ENCODE peak calls at places on chromosomes 7 and 10, in eight cellular contexts. E, A, K, F, C, S, J and P are unnamed samples.

GRCh38 chr7:147774461-147774860 is 816.1 kb upstream of the C7orf33 start:
- DNase-seq in K (no peak), E (no peak), J (no peak), C (peak), S (no peak), F (no peak), A (no peak), P (no peak)

GRCh38 chr10:77500754-77501151 is 136.9 kb downstream of the KCNMA1 start:
- DNase-seq in K (no peak), A (no peak), C (no peak), E (no peak), S (no peak), F (no peak), J (no peak), P (no peak)

GRCh38 chr7:84647797-84648762 is 453.5 kb upstream of the SEMA3A start:
- DNase-seq in K (peak), S (no peak), E (no peak), A (no peak), J (no peak), F (no peak), C (no peak), P (no peak)

GRCh38 chr10:62373995-62374861 is at the start of gene ZNF365:
- DNase-seq in S (no peak), F (peak), C (peak), K (peak), J (peak), E (no peak), A (no peak), P (peak)

GRCh38 chr10:79446451-79447020 is 1.1 kb upstream of the ZCCHC24 start:
- DNase-seq in S (peak), E (no peak), A (no peak), C (peak), K (no peak), J (peak), F (peak), P (no peak)

GRCh38 chr7:146690987-146691386 is 574.4 kb downstream of the CNTNAP2 start:
- DNase-seq in A (no peak), C (no peak), J (no peak), S (no peak), E (no peak), K (no peak), F (no peak), P (no peak)

GRCh38 chr10:58335306-58336005 is 650 bp downstream of the UBE2D1 start:
- DNase-seq in S (peak), E (peak), A (no peak), C (peak), J (no peak), F (no peak), K (peak), P (peak)

GRCh38 chr10:124996127-124996853 is 54.4 kb downstream of the ZRANB1 start:
- DNase-seq in A (no peak), K (no peak), E (no peak), F (no peak), J (peak), S (no peak), C (no peak), P (no peak)

GRCh38 chr7:116246357-116246756 is 36.0 kb downstream of the TES start:
- DNase-seq in A (no peak), F (no peak), J (no peak), C (no peak), S (no peak), K (no peak), E (no peak), P (no peak)

GRCh38 chr10:24494777-24495176 is 228.9 kb downstream of the ARHGAP21 start:
- DNase-seq in E (no peak), A (no peak), S (no peak), F (no peak), C (no peak), J (no peak), K (no peak), P (no peak)

GRCh38 chr7:75735059-75735458 is 3.7 kb downstream of the HIP1 start:
- DNase-seq in J (no peak), C (peak), S (no peak), A (no peak), F (no peak), K (no peak), E (no peak), P (no peak)

DNA sequence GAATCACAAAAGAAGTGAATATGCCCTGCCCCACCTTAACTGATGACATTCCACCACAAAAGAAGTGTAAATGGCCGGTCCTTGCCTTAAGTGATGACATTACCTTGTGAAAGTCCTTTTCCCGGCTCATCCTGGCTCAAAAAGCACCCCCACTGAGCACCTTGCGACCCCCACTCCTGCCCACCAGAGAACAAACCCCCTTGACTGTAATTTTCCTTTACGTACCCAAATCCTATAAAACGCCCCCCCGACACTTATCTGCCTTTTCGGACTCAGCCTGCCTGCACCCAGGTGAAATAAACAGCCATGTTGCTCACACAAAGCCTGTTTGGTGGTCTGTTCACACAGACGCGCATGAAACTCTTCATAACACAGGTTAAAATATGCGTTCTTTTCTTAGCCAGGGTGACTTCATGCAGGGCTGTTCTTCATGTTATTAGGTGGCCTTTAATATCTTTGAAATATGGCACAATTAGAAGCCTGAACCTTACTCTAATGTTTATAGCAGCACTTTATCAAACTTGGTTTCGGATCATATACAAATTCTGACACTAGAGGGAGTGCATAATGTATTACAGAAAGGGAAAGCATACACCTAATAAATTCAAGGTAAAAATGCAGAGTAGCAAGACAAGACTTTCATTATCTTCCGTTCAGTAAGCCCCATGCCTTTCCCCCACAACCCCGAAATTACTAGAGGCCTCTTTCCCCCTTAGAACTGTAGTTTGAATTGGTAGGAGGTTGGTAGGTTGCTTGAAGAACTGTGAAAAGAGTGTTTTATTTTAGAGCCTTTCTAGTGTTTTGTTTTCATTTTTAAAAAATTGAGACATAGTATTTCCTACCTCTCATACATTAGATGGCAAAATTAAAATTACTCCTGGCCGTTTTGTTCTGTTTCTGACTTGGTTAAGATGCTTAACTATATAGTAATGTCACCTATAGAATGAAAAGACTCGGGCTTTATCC is 117.9 kb downstream of the NPY start:
- DNase-seq in J (no peak), K (peak), A (no peak), F (no peak), S (no peak), C (no peak), E (peak), P (no peak)
- H3K27ac ChIP-seq in J (no peak), K (peak), A (no peak), F (no peak), S (no peak), C (no peak), E (no peak), P (no peak)

GRCh38 chr7:134903073-134903790 is 83.1 kb upstream of the AGBL3 start:
- DNase-seq in S (no peak), C (no peak), A (no peak), E (no peak), K (no peak), F (no peak), J (no peak), P (no peak)

GRCh38 chr7:134899729-134900128 is 86.6 kb upstream of the AGBL3 start:
- DNase-seq in E (no peak), F (no peak), S (no peak), K (peak), J (no peak), A (no peak), C (no peak), P (no peak)

GRCh38 chr7:134900430-134900876 is 85.9 kb upstream of the AGBL3 start:
- DNase-seq in E (no peak), C (no peak), J (no peak), S (no peak), A (no peak), F (no peak), K (no peak), P (no peak)

GRCh38 chr7:134902058-134902457 is 84.2 kb upstream of the AGBL3 start:
- DNase-seq in S (no peak), C (no peak), K (no peak), E (no peak), J (no peak), F (no peak), A (no peak), P (no peak)

DNA sequence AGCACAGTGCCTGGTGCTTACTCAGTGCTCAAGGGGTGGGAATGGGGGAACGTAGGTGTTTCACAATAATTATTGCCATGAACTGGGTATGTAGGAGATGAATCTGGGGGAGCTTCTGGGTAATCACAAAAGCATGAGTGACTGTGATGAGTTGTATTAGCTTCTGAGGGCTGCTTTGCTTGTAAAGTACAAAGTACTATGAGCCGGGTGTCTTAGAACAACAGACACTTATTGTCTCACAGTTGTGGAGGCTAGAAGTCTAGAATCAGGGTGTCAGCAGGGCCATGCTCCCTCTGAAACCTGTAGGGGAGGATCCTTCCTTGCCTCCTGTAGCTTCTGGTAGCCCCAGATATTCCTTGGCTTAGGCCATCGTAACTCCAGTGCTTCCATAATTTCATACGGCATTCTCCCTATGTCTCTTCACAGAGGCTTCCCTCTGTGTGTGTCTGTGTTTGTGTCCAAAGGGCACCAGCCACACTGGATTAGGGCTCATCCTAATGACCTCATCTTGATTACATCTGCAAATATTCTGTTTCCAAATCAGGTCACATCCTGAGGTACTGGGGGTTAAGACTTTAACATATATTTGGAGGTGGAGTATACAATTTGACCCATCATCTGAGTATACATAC is 84.8 kb upstream of the AGBL3 start:
- DNase-seq in J (no peak), E (no peak), K (no peak), C (no peak), A (no peak), S (peak), F (no peak), P (no peak)
- H3K27ac ChIP-seq in J (no peak), E (no peak), K (no peak), C (no peak), A (no peak), S (peak), F (no peak), P (peak)

GRCh38 chr7:24786941-24787340 is 29.7 kb upstream of the GSDME start:
- DNase-seq in J (no peak), A (no peak), E (no peak), C (no peak), F (no peak), K (peak), S (peak), P (no peak)

GRCh38 chr7:24783731-24784130 is 26.5 kb upstream of the GSDME start:
- DNase-seq in E (no peak), S (no peak), J (no peak), F (no peak), K (no peak), A (no peak), C (no peak), P (no peak)

GRCh38 chr7:24788075-24788474 is 30.8 kb upstream of the GSDME start:
- DNase-seq in C (no peak), A (no peak), K (no peak), J (no peak), F (no peak), E (no peak), S (no peak), P (no peak)

GRCh38 chr7:24784292-24784691 is 27.0 kb upstream of the GSDME start:
- DNase-seq in K (no peak), S (no peak), F (no peak), J (no peak), C (no peak), A (no peak), E (no peak), P (no peak)

GRCh38 chr7:24786306-24786705 is 29.0 kb upstream of the GSDME start:
- DNase-seq in J (no peak), A (no peak), S (no peak), F (no peak), K (no peak), C (no peak), E (no peak), P (no peak)
- H3K27ac ChIP-seq in J (no peak), A (no peak), S (no peak), F (no peak), K (no peak), C (no peak), E (no peak), P (peak)

GRCh38 chr10:6530966-6531365 is 49.1 kb downstream of the PRKCQ start:
- DNase-seq in C (no peak), E (no peak), F (no peak), S (no peak), K (no peak), J (no peak), A (no peak), P (no peak)
- H3K27ac ChIP-seq in C (no peak), E (no peak), F (peak), S (no peak), K (no peak), J (peak), A (no peak), P (no peak)

GRCh38 chr7:129538790-129539189 is 36.5 kb downstream of the SMKR1 start:
- DNase-seq in J (no peak), K (no peak), A (no peak), C (no peak), F (no peak), E (no peak), S (no peak), P (no peak)
- H3K27ac ChIP-seq in J (no peak), K (no peak), A (no peak), C (no peak), F (no peak), E (no peak), S (no peak), P (no peak)

DNA sequence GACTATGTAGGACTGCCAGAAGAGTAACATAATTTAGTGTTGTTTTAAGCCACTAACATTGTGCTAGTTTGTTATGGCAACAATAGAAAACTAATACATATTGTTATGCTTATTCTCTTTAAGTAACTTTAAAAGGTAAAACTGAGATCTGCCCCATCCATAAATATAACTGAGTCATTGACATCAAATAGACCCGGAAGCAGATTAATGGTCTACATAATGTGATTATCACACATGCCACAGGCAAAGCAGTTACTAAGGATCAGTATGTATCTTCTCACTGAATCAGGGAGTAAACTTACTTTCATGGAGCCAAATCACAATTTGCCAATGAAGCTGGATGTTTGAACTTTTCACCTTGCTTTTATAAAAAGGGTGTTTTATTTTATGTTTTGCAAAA is 146.4 kb upstream of the TMEM106B start:
- DNase-seq in J (no peak), C (no peak), S (no peak), E (no peak), F (no peak), K (peak), A (no peak), P (no peak)
- H3K27ac ChIP-seq in J (no peak), C (no peak), S (no peak), E (no peak), F (no peak), K (no peak), A (no peak), P (no peak)

DNA sequence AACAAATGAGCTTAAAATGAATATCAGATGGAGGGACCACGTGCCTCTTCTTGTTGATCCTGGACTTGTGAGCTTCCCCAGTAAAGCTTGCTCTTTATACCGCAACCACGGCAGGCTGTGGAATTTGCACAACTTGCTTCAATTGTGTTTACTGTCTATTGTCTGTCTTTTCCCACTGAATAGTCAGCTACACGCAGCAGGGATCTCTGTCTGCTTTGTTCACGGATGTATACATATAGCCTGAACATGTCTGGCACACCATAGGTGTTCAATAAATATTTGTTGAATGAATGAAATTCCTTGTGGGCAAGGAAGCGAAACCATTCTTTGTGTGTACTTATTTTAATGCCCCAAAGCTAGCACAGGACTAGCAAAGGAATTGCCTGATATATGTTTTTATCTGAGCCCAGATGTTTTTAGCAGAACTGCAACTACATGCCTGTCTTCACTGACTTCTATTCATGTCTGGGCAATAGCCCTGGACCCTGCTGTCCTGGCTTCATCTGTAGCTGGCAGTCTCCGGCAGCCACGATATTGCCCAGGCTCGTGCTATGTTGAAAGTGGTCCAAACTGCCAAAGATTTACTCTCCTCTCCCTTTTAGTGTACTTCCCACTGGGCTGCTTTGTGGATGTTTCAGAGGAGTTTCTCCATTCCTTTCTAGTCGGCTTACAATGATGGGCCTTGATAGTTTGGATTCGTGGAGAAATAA is 29.9 kb upstream of the IFRD1 start:
- DNase-seq in K (no peak), S (no peak), J (no peak), A (no peak), C (no peak), E (no peak), F (no peak), P (no peak)
- H3K27ac ChIP-seq in K (no peak), S (no peak), J (no peak), A (no peak), C (no peak), E (no peak), F (no peak), P (peak)

GRCh38 chr10:75663947-75664664 is 232.7 kb downstream of the LRMDA start:
- DNase-seq in C (no peak), F (no peak), S (peak), E (no peak), K (no peak), J (no peak), A (no peak), P (no peak)
- H3K27ac ChIP-seq in C (no peak), F (no peak), S (no peak), E (no peak), K (no peak), J (no peak), A (no peak), P (no peak)

GRCh38 chr10:22810643-22811254 is 96.4 kb upstream of the PIP4K2A start:
- DNase-seq in A (peak), F (no peak), K (peak), S (no peak), J (no peak), E (no peak), C (no peak), P (no peak)
- H3K27ac ChIP-seq in A (no peak), F (no peak), K (no peak), S (no peak), J (no peak), E (no peak), C (no peak), P (no peak)

GRCh38 chr10:131590567-131590966 is 279.0 kb upstream of the TCERG1L start:
- DNase-seq in J (no peak), C (no peak), A (no peak), E (no peak), K (no peak), S (no peak), F (no peak), P (no peak)
- H3K27ac ChIP-seq in J (no peak), C (no peak), A (no peak), E (no peak), K (no peak), S (no peak), F (no peak), P (no peak)